ENCODE peak calls at places on chromosomes 5 and 9, in six cellular contexts. A is A549, H is IMR-90, M is HCT116, T is H1, G is GM12878. E is an unnamed sample.

GRCh38 chr5:91652678-91653077 is 269.6 kb upstream of the ARRDC3 start:
- DNase-seq in M (no peak), G (no peak), T (no peak), H (no peak), A (no peak), E (no peak)

GRCh38 chr9:136840877-136841645 is 1.2 kb upstream of the AJM1 start:
- DNase-seq in H (peak), M (no peak), T (peak), A (no peak), G (no peak), E (peak)

GRCh38 chr5:113276493-113276892 is 158.3 kb downstream of the TSSK1B start:
- DNase-seq in M (no peak), T (no peak), H (no peak), A (no peak), G (no peak), E (no peak)

GRCh38 chr9:133003671-133004090 is 25.2 kb downstream of the GFI1B start:
- DNase-seq in G (no peak), A (no peak), T (no peak), M (no peak), H (no peak), E (no peak)

GRCh38 chr5:142016576-142016975 is 3.7 kb upstream of the GNPDA1 start:
- DNase-seq in M (no peak), H (no peak), A (no peak), G (no peak), T (no peak), E (no peak)

GRCh38 chr5:73282383-73282782 is 109.4 kb downstream of the TMEM174 start:
- DNase-seq in G (no peak), M (no peak), H (no peak), T (no peak), A (no peak), E (no peak)

GRCh38 chr9:29826421-29826820 is 2253.1 kb upstream of the C9orf72 start:
- DNase-seq in G (no peak), T (no peak), H (no peak), M (no peak), A (no peak), E (no peak)

GRCh38 chr9:28808042-28808441 is 1234.8 kb upstream of the C9orf72 start:
- DNase-seq in T (no peak), G (no peak), M (no peak), H (no peak), A (no peak), E (no peak)

GRCh38 chr9:95266649-95267048 is 50.9 kb downstream of the FANCC start:
- DNase-seq in H (no peak), A (no peak), T (no peak), M (no peak), G (peak), E (no peak)

GRCh38 chr5:135106610-135107009 is 72.6 kb upstream of the PITX1 start:
- DNase-seq in T (no peak), M (no peak), G (no peak), H (peak), A (no peak), E (no peak)

GRCh38 chr5:31730139-31730538 is 91.2 kb downstream of the PDZD2 start:
- DNase-seq in T (no peak), G (no peak), M (no peak), H (no peak), A (no peak), E (no peak)

GRCh38 chr9:134892221-134892620 is 11.6 kb downstream of the FCN2 start:
- DNase-seq in A (no peak), H (no peak), G (no peak), M (no peak), T (no peak), E (no peak)

GRCh38 chr9:117771162-117771561 is 67.0 kb downstream of the TLR4 start:
- DNase-seq in M (no peak), A (no peak), H (no peak), T (no peak), G (no peak), E (no peak)

GRCh38 chr9:21684831-21685362 is 117.5 kb upstream of the MTAP start:
- DNase-seq in T (no peak), A (peak), M (peak), G (no peak), H (peak), E (peak)

GRCh38 chr5:32450952-32451351 is 6.4 kb upstream of the ZFR start:
- DNase-seq in A (peak), G (no peak), H (no peak), T (peak), M (peak), E (peak)

GRCh38 chr5:32584651-32585050 is 706 bp upstream of the SUB1 start:
- DNase-seq in H (no peak), A (no peak), G (no peak), M (no peak), T (no peak), E (no peak)

GRCh38 chr5:179872356-179873160 is 13.9 kb upstream of the MRNIP start:
- DNase-seq in M (no peak), H (no peak), A (no peak), G (no peak), T (no peak), E (no peak)

GRCh38 chr5:14668247-14668646 is 3.7 kb downstream of the OTULIN start:
- DNase-seq in H (no peak), A (no peak), G (peak), T (no peak), M (no peak), E (peak)

GRCh38 chr5:59609501-59610265 is 283.8 kb downstream of the PDE4D start:
- DNase-seq in G (no peak), A (no peak), M (no peak), H (no peak), T (no peak), E (no peak)

GRCh38 chr5:174065528-174066189 is 20.2 kb downstream of the NSG2 start:
- DNase-seq in G (no peak), T (no peak), M (no peak), H (no peak), A (no peak), E (peak)

GRCh38 chr9:82543726-82544125 is 519.2 kb downstream of the RASEF start:
- DNase-seq in H (no peak), T (no peak), M (no peak), A (no peak), G (no peak), E (no peak)

GRCh38 chr9:98129451-98129881 is 10.4 kb upstream of the TRIM14 start:
- DNase-seq in M (no peak), A (no peak), H (peak), G (no peak), T (no peak), E (no peak)

GRCh38 chr5:140224658-140225057 is 49.7 kb downstream of the CYSTM1 start:
- DNase-seq in T (no peak), M (no peak), A (no peak), G (no peak), H (no peak), E (no peak)

GRCh38 chr9:36437790-36438189 is 37.7 kb upstream of the RNF38 start:
- DNase-seq in M (no peak), G (no peak), H (no peak), T (no peak), A (no peak), E (no peak)

GRCh38 chr9:135280666-135281065 is 193.2 kb downstream of the OLFM1 start:
- DNase-seq in H (no peak), A (no peak), M (no peak), T (no peak), G (no peak), E (no peak)

GRCh38 chr5:10634056-10634455 is 70.2 kb downstream of the ANKRD33B start:
- DNase-seq in A (no peak), T (no peak), M (no peak), G (no peak), H (no peak), E (no peak)

GRCh38 chr5:151084363-151084762 is 3.5 kb upstream of the TNIP1 start:
- DNase-seq in M (no peak), A (no peak), G (no peak), H (peak), T (no peak), E (no peak)

GRCh38 chr5:39062530-39062929 is 11.7 kb downstream of the RICTOR start:
- DNase-seq in T (no peak), M (no peak), H (no peak), A (no peak), G (no peak), E (no peak)

GRCh38 chr5:41336471-41336870 is 123.1 kb upstream of the C6 start:
- DNase-seq in M (no peak), A (no peak), H (no peak), T (no peak), G (no peak), E (no peak)

GRCh38 chr9:127081250-127082185 is 40.9 kb downstream of the ANGPTL2 start:
- DNase-seq in A (no peak), H (no peak), G (no peak), M (no peak), T (no peak), E (no peak)

GRCh38 chr5:14872070-14872989 is 752 bp upstream of the ANKH start:
- DNase-seq in H (peak), A (peak), G (no peak), T (peak), M (no peak), E (peak)

GRCh38 chr5:61630908-61631307 is 298.9 kb downstream of the ZSWIM6 start:
- DNase-seq in G (no peak), A (no peak), H (no peak), T (no peak), M (no peak), E (no peak)

GRCh38 chr5:134642931-134643530 is 5.6 kb upstream of the SEC24A start:
- DNase-seq in A (no peak), T (no peak), M (no peak), G (peak), H (no peak), E (no peak)

GRCh38 chr9:18317896-18318295 is 156.1 kb upstream of the ADAMTSL1 start:
- DNase-seq in H (peak), M (no peak), T (no peak), A (no peak), G (no peak), E (no peak)

GRCh38 chr9:115957571-115957970 is 196.0 kb upstream of the PAPPA start:
- DNase-seq in H (peak), A (no peak), T (no peak), G (no peak), M (no peak), E (no peak)

GRCh38 chr5:176371621-176372539 is 6.6 kb downstream of the ARL10 start:
- DNase-seq in T (no peak), M (no peak), H (no peak), A (no peak), G (no peak), E (peak)

GRCh38 chr5:81005708-81006107 is 45.5 kb downstream of the RASGRF2 start:
- DNase-seq in M (no peak), H (no peak), A (no peak), T (no peak), G (no peak), E (no peak)
- TF ChIP-seq RAD21 in M (no peak), H (no peak), A (no peak), T (no peak), G (no peak), E (no peak)

GRCh38 chr9:92146610-92147009 is 31.4 kb upstream of the SPTLC1 start:
- DNase-seq in H (peak), M (no peak), G (no peak), A (no peak), T (no peak), E (no peak)

GRCh38 chr9:92142329-92142728 is 27.1 kb upstream of the SPTLC1 start:
- DNase-seq in M (no peak), T (no peak), H (no peak), A (no peak), G (no peak), E (no peak)

GRCh38 chr9:92147854-92148184 is 32.6 kb upstream of the SPTLC1 start:
- DNase-seq in A (no peak), M (no peak), T (no peak), G (no peak), H (no peak), E (no peak)

GRCh38 chr9:92151691-92152393 is 36.6 kb upstream of the SPTLC1 start:
- DNase-seq in A (no peak), T (no peak), M (no peak), H (peak), G (no peak), E (no peak)

DNA sequence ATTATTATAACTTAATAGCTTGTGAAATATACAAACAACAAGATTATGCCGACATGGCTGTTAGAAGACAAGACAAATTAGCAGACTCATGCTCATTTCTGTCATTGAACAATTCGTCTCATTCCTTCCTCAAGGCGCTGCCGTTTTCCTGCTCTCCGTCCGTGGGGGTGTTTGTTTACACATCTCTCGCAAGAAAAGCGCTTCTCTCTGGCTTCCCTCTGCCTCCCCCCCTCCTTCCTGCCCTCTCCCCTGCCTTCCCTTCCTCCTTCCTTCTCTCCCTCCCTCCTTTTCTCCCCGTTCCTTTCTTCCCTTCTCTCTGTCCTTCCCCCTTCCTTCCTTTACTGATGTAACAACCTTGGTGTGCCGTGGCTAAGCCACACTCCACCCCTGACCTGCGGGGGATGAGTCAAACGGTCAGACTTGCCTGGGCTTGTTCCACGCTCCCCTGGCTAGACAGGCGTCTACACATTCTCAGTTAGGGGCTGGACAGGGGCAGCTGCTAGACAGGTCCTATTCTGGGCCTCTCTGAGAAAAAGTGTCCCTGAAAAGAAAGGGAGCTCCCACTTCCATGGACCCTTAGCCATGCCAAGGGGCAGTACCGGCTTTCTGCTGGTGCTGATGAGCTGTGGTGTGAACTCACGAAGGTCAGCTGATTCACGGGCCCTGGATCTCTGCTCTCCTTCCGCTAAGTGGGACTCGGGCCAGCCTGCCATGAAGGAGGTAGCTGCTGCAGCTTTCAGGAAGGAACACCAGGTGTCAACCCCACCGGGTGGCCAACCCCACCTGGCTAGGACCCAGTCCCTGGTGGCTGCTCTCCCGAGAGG is 32.0 kb upstream of the SPTLC1 start:
- DNase-seq in G (no peak), H (peak), M (peak), T (no peak), A (peak), E (no peak)
- TF ChIP-seq RAD21 in G (no peak), H (no peak), M (no peak), T (no peak), A (no peak), E (no peak)

GRCh38 chr9:91771027-91771426 is 179.0 kb downstream of the ROR2 start:
- DNase-seq in A (no peak), H (peak), G (no peak), M (no peak), T (no peak), E (no peak)
- TF ChIP-seq RAD21 in A (no peak), H (peak), G (no peak), M (no peak), T (peak), E (no peak)

GRCh38 chr9:34451545-34451944 is 6.8 kb downstream of the FAM219A start:
- DNase-seq in T (no peak), H (peak), G (no peak), M (no peak), A (no peak), E (no peak)
- TF ChIP-seq RAD21 in T (no peak), H (no peak), G (no peak), M (no peak), A (no peak), E (no peak)

DNA sequence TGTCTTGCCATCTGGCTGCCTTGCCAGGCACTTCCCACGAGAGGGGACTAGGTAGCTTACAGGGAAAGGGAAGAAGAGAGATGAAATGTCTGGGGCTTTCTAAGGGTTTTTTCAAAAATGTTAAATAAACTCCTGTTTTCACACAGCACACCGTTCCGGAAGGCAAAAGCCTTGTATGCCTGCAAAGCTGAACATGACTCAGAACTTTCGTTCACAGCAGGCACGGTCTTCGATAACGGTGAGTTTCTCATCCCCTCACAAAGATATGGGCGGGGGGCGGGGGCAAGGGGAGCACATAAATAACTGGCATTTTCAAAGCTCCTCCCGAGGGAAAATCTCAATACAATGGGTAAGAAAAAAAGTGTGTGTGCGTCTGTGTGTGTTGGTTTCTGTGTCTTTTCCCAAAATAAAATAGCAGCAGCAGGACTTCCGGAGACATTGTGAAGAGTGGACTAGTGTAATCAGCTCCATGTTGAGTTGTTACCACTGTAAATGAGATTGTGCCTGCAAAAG is 189.6 kb downstream of the NR3C1 start:
- DNase-seq in T (no peak), A (no peak), H (peak), M (no peak), G (peak), E (no peak)
- TF ChIP-seq RAD21 in T (no peak), A (no peak), H (no peak), M (no peak), G (peak), E (no peak)

GRCh38 chr5:117255211-117256032 is 680.8 kb upstream of the SEMA6A start:
- DNase-seq in A (no peak), T (no peak), G (no peak), M (no peak), H (no peak), E (no peak)
- TF ChIP-seq RAD21 in A (no peak), T (no peak), G (no peak), M (no peak), H (no peak), E (no peak)

GRCh38 chr9:137918331-137919094 is 40.9 kb downstream of the CACNA1B start:
- DNase-seq in G (no peak), M (no peak), A (no peak), H (no peak), T (no peak), E (no peak)
- TF ChIP-seq RAD21 in G (no peak), M (no peak), A (no peak), H (no peak), T (no peak), E (no peak)

GRCh38 chr9:76433851-76434250 is 25.1 kb upstream of the GCNT1 start:
- DNase-seq in G (no peak), M (no peak), T (no peak), H (peak), A (no peak), E (no peak)
- TF ChIP-seq RAD21 in G (no peak), M (no peak), T (no peak), H (no peak), A (no peak), E (no peak)

DNA sequence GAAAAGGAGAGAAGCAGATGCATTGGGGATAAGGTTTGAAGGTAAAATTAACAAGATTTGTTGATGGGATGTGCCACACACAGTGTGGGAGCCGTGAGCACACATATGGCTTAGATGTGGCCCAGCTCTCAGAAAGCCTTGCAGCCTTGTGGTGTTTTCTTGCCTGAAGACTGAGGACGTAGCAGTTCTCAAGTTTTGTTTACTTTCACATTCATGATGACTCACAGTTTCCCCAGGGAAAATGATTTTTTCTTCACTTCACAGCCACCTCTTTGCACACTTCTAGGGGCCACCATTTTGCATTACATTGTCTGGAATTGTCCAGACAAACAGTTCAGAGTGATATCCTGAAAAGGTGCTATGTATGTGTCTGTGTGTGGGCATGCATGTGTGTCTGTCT is 126.2 kb downstream of the BASP1 start:
- DNase-seq in M (peak), H (peak), G (peak), T (no peak), A (peak), E (no peak)
- TF ChIP-seq RAD21 in M (no peak), H (no peak), G (no peak), T (no peak), A (peak), E (no peak)